ENCODE peak calls at places on chromosome 3, in four cellular contexts. One of them, this sample, is unnamed.

GRCh38 chr3:31288641-31289100 is 244.1 kb upstream of the STT3B start:
- DNase-seq in posterior cingulate gyrus: no peak
- DNase-seq in fibroblast of lung: peak; percentile 86
- DNase-seq in GM20000: no peak
- DNase-seq in this sample: no peak

GRCh38 chr3:126102530-126102951 is 18.6 kb upstream of the SLC41A3 start:
- DNase-seq in posterior cingulate gyrus: peak; percentile 76
- DNase-seq in fibroblast of lung: peak; percentile 51
- DNase-seq in GM20000: no peak
- DNase-seq in this sample: peak; percentile 27

GRCh38 chr3:48561045-48561736 is 2.4 kb downstream of the UCN2 start:
- DNase-seq in posterior cingulate gyrus: no peak
- DNase-seq in fibroblast of lung: peak; percentile 63
- DNase-seq in GM20000: peak; percentile 73
- DNase-seq in this sample: no peak

GRCh38 chr3:28186748-28187147 is 54.7 kb upstream of the CMC1 start:
- DNase-seq in posterior cingulate gyrus: no peak
- DNase-seq in fibroblast of lung: no peak
- DNase-seq in GM20000: no peak
- DNase-seq in this sample: no peak

GRCh38 chr3:42117175-42118008 is 26.2 kb downstream of the TRAK1 start:
- DNase-seq in posterior cingulate gyrus: peak; percentile 89
- DNase-seq in fibroblast of lung: peak; percentile 84
- DNase-seq in GM20000: no peak
- DNase-seq in this sample: no peak

GRCh38 chr3:48970568-48970967 is 19.5 kb upstream of the P4HTM start:
- DNase-seq in posterior cingulate gyrus: no peak
- DNase-seq in fibroblast of lung: no peak
- DNase-seq in GM20000: no peak
- DNase-seq in this sample: no peak

GRCh38 chr3:48543271-48543866 is 13.2 kb downstream of the PFKFB4 start:
- DNase-seq in posterior cingulate gyrus: no peak
- DNase-seq in fibroblast of lung: no peak
- DNase-seq in GM20000: no peak
- DNase-seq in this sample: no peak

GRCh38 chr3:9361691-9362388 is 1.0 kb upstream of the THUMPD3 start:
- DNase-seq in posterior cingulate gyrus: no peak
- DNase-seq in fibroblast of lung: no peak
- DNase-seq in GM20000: no peak
- DNase-seq in this sample: no peak

GRCh38 chr3:54357307-54357706 is 235.0 kb downstream of the CACNA2D3 start:
- DNase-seq in posterior cingulate gyrus: no peak
- DNase-seq in fibroblast of lung: no peak
- DNase-seq in GM20000: no peak
- DNase-seq in this sample: no peak

GRCh38 chr3:64038252-64038651 is 15.0 kb upstream of the PSMD6 start:
- DNase-seq in posterior cingulate gyrus: no peak
- DNase-seq in fibroblast of lung: no peak
- DNase-seq in GM20000: no peak
- DNase-seq in this sample: no peak

GRCh38 chr3:195543642-195544536 is 764 bp upstream of the PPP1R2 start:
- DNase-seq in posterior cingulate gyrus: no peak
- DNase-seq in fibroblast of lung: peak; percentile 19
- DNase-seq in GM20000: no peak
- DNase-seq in this sample: no peak

GRCh38 chr3:176584413-176585176 is 612.7 kb downstream of the TBL1XR1 start:
- DNase-seq in posterior cingulate gyrus: no peak
- DNase-seq in fibroblast of lung: peak; percentile 35
- DNase-seq in GM20000: no peak
- DNase-seq in this sample: peak; percentile 63

GRCh38 chr3:141797167-141797773 is 34.1 kb downstream of the GRK7 start:
- DNase-seq in posterior cingulate gyrus: no peak
- DNase-seq in fibroblast of lung: peak; percentile 31
- DNase-seq in GM20000: peak; percentile 46
- DNase-seq in this sample: no peak

GRCh38 chr3:124510290-124510689 is 220.0 kb upstream of the UMPS start:
- DNase-seq in posterior cingulate gyrus: no peak
- DNase-seq in fibroblast of lung: peak; percentile 80
- DNase-seq in GM20000: no peak
- DNase-seq in this sample: no peak

GRCh38 chr3:194395767-194396527 is 3.1 kb downstream of the GP5 start:
- DNase-seq in posterior cingulate gyrus: peak; percentile 70
- DNase-seq in fibroblast of lung: no peak
- DNase-seq in GM20000: peak; percentile 28
- DNase-seq in this sample: no peak

GRCh38 chr3:49616491-49616941 is 57.6 kb upstream of the APEH start:
- DNase-seq in posterior cingulate gyrus: no peak
- DNase-seq in fibroblast of lung: peak; percentile 83
- DNase-seq in GM20000: no peak
- DNase-seq in this sample: peak; percentile 30

GRCh38 chr3:101611023-101611422 is 37.0 kb downstream of the PCNP start:
- DNase-seq in posterior cingulate gyrus: no peak
- DNase-seq in fibroblast of lung: no peak
- DNase-seq in GM20000: no peak
- DNase-seq in this sample: no peak

GRCh38 chr3:52010431-52010830 is 14.7 kb upstream of the RPL29 start:
- DNase-seq in posterior cingulate gyrus: no peak
- DNase-seq in fibroblast of lung: no peak
- DNase-seq in GM20000: no peak
- DNase-seq in this sample: no peak

GRCh38 chr3:133644768-133645167 is 17.0 kb downstream of the TOPBP1 start:
- DNase-seq in posterior cingulate gyrus: no peak
- DNase-seq in fibroblast of lung: peak; percentile 89
- DNase-seq in GM20000: no peak
- DNase-seq in this sample: peak; percentile 56

GRCh38 chr3:32886911-32887310 is 64.5 kb upstream of the CCR4 start:
- DNase-seq in posterior cingulate gyrus: no peak
- DNase-seq in fibroblast of lung: no peak
- DNase-seq in GM20000: no peak
- DNase-seq in this sample: no peak

GRCh38 chr3:101735833-101736232 is 11.4 kb downstream of the CEP97 start:
- DNase-seq in posterior cingulate gyrus: no peak
- DNase-seq in fibroblast of lung: no peak
- DNase-seq in GM20000: no peak
- DNase-seq in this sample: no peak

GRCh38 chr3:108552267-108553159 is 36.7 kb downstream of the CIP2A start:
- DNase-seq in posterior cingulate gyrus: no peak
- DNase-seq in fibroblast of lung: peak; percentile 29
- DNase-seq in GM20000: peak; percentile 5
- DNase-seq in this sample: peak; percentile 35

This sample was measured in fibroblast of the conjunctiva.